ENCODE peak calls at places on chromosomes 4 and X, in eight cellular contexts. V is ovary; E is SJSA1; A is OCI-LY7; Y is Peyer's patch; J is Panc1; C is CD8-positive, alpha-beta T cell; X is GM23248. R is an unnamed sample.
A peak's percentile ranks its signal among the peaks of the same experiment; 100 is the strongest.

GRCh38 chrX:129065895-129066294 is 457.4 kb downstream of the SMARCA1 start:
- DNase-seq in V (no peak), E (no peak), A (no peak), Y (no peak), J (no peak), C (no peak), X (no peak), R (no peak)

GRCh38 chr4:75889537-75890199 is 12.6 kb downstream of the PPEF2 start:
- DNase-seq in V (no peak), E (no peak), A (no peak), Y (no peak), J (no peak), C (no peak), X (no peak), R (no peak)

GRCh38 chr4:95289028-95289634 is 259.6 kb downstream of the UNC5C start:
- DNase-seq in V (peak; percentile 32), E (no peak), A (peak; percentile 10), Y (no peak), J (no peak), C (no peak), X (no peak), R (no peak)

GRCh38 chr4:6806924-6807676 is 24.6 kb downstream of the KIAA0232 start:
- DNase-seq in V (no peak), E (peak; percentile 12), A (no peak), Y (no peak), J (no peak), C (no peak), X (peak; percentile 18), R (no peak)

GRCh38 chr4:180060159-180060889 is 2182.9 kb upstream of the TENM3 start:
- DNase-seq in V (no peak), E (no peak), A (no peak), Y (no peak), J (no peak), C (no peak), X (peak; percentile 2), R (no peak)

GRCh38 chr4:114277690-114278089 is 298.2 kb upstream of the ARSJ start:
- DNase-seq in V (no peak), E (peak; percentile 40), A (no peak), Y (no peak), J (no peak), C (no peak), X (peak; percentile 74), R (no peak)

GRCh38 chrX:130082244-130083106 is 27.8 kb downstream of the ELF4 start:
- DNase-seq in V (no peak), E (peak; percentile 77), A (peak; percentile 67), Y (peak; percentile 69), J (no peak), C (peak; percentile 25), X (peak; percentile 60), R (peak; percentile 22)

GRCh38 chr4:55819634-55820033 is at the start of gene EXOC1L:
- DNase-seq in V (no peak), E (peak; percentile 7), A (no peak), Y (no peak), J (no peak), C (no peak), X (peak; percentile 40), R (peak; percentile 21)

GRCh38 chrX:130171446-130172126 is at the start of gene RAB33A:
- DNase-seq in V (peak; percentile 25), E (no peak), A (no peak), Y (peak; percentile 28), J (no peak), C (peak; percentile 16), X (peak; percentile 48), R (peak; percentile 16)

GRCh38 chr4:48858130-48858529 is 27.2 kb downstream of the OCIAD1 start:
- DNase-seq in V (no peak), E (no peak), A (no peak), Y (no peak), J (no peak), C (no peak), X (no peak), R (no peak)

GRCh38 chr4:81469774-81470455 is 1.8 kb downstream of the RASGEF1B start:
- DNase-seq in V (no peak), E (no peak), A (no peak), Y (no peak), J (no peak), C (no peak), X (no peak), R (no peak)

GRCh38 chr4:67940505-67940904 is 22.8 kb downstream of the TMPRSS11A start:
- DNase-seq in V (no peak), E (no peak), A (no peak), Y (no peak), J (no peak), C (no peak), X (no peak), R (no peak)

GRCh38 chr4:78483811-78484210 is 67.8 kb upstream of the ANXA3 start:
- DNase-seq in V (no peak), E (no peak), A (no peak), Y (no peak), J (no peak), C (no peak), X (no peak), R (no peak)

GRCh38 chr4:82515705-82516104 is 46.1 kb downstream of the TMEM150C start:
- DNase-seq in V (peak; percentile 63), E (peak; percentile 58), A (no peak), Y (no peak), J (no peak), C (no peak), X (peak; percentile 78), R (peak; percentile 39)

GRCh38 chr4:149291463-149291862 is 524.2 kb downstream of the IQCM start:
- DNase-seq in V (no peak), E (no peak), A (no peak), Y (no peak), J (no peak), C (no peak), X (no peak), R (no peak)

GRCh38 chr4:54254116-54254914 is 25.2 kb downstream of the PDGFRA start:
- DNase-seq in V (no peak), E (no peak), A (no peak), Y (no peak), J (no peak), C (no peak), X (peak; percentile 58), R (no peak)

GRCh38 chrX:106995678-106996077 is 4.3 kb downstream of the MORC4 start:
- DNase-seq in V (no peak), E (no peak), A (no peak), Y (no peak), J (no peak), C (no peak), X (no peak), R (peak; percentile 15)

GRCh38 chrX:47169726-47170515 is 23.7 kb upstream of the UBA1 start:
- DNase-seq in V (no peak), E (no peak), A (no peak), Y (no peak), J (no peak), C (no peak), X (peak; percentile 53), R (peak; percentile 65)

GRCh38 chrX:153974003-153974725 is 1.6 kb downstream of the TMEM187 start:
- DNase-seq in V (peak; percentile 27), E (no peak), A (peak; percentile 17), Y (no peak), J (no peak), C (no peak), X (peak; percentile 20), R (no peak)
- H3K4me3 ChIP-seq in V (no peak overlapping the region), E (no peak overlapping the region), A (peak overlapping the region; percentile 78), Y (peak overlapping the region; percentile 70), J (peak overlapping the region; percentile 90), C (peak overlapping the region; percentile 27), X (peak overlapping the region; percentile 96), R (no peak overlapping the region)

DNA sequence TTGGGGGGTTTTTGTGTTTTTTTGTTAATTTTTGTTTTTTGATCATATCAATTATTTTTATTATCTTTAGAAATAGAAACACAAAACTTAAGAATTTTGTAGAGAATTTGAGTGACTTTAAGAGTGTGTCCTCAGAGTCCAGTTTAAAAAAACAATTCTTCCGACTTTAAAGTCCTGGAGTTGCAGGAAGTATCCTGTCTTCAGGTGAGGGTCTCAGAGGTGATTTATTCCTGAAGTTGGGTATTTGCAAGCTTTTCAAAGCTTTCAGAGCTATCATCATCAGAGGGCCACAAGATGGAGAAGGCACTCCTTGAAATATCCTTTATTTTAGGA is 23.0 kb downstream of the TLR10 start:
- DNase-seq in V (no peak), E (no peak), A (no peak), Y (no peak), J (no peak), C (no peak), X (no peak), R (no peak)
- H3K4me1 ChIP-seq in V (no peaks in the 10 kb centered on the region), E (peaks cover 3% of the 10 kb centered on the region), A (peaks cover 68% of the 10 kb centered on the region), Y (no peaks in the 10 kb centered on the region), J (no peaks in the 10 kb centered on the region), C (no peaks in the 10 kb centered on the region), X (no peaks in the 10 kb centered on the region), R (peaks cover 3% of the 10 kb centered on the region)

GRCh38 chr4:10526431-10527222 is 69.4 kb upstream of the ZNF518B start:
- DNase-seq in V (no peak), E (no peak), A (no peak), Y (no peak), J (no peak), C (no peak), X (no peak), R (no peak)
- H3K27ac ChIP-seq in V (no peak overlapping the region), E (no peak overlapping the region), A (no peak overlapping the region), Y (no peak overlapping the region), J (no peak overlapping the region), C (no peak overlapping the region), X (no peak overlapping the region), R (no peak overlapping the region)

GRCh38 chr4:92304073-92304472 is 307 bp downstream of the GRID2 start:
- DNase-seq in V (no peak), E (no peak), A (no peak), Y (no peak), J (no peak), C (no peak), X (no peak), R (no peak)

GRCh38 chr4:92304636-92305035 is 870 bp downstream of the GRID2 start:
- DNase-seq in V (no peak), E (peak; percentile 1), A (no peak), Y (no peak), J (no peak), C (no peak), X (no peak), R (peak; percentile 14)

GRCh38 chr4:92305878-92306520 is 2.2 kb downstream of the GRID2 start:
- DNase-seq in V (no peak), E (no peak), A (no peak), Y (no peak), J (no peak), C (no peak), X (no peak), R (peak; percentile 19)

GRCh38 chr4:92303621-92304027 is at the start of gene GRID2:
- DNase-seq in V (peak; percentile 24), E (peak; percentile 7), A (no peak), Y (no peak), J (no peak), C (no peak), X (peak; percentile 6), R (peak; percentile 23)

DNA sequence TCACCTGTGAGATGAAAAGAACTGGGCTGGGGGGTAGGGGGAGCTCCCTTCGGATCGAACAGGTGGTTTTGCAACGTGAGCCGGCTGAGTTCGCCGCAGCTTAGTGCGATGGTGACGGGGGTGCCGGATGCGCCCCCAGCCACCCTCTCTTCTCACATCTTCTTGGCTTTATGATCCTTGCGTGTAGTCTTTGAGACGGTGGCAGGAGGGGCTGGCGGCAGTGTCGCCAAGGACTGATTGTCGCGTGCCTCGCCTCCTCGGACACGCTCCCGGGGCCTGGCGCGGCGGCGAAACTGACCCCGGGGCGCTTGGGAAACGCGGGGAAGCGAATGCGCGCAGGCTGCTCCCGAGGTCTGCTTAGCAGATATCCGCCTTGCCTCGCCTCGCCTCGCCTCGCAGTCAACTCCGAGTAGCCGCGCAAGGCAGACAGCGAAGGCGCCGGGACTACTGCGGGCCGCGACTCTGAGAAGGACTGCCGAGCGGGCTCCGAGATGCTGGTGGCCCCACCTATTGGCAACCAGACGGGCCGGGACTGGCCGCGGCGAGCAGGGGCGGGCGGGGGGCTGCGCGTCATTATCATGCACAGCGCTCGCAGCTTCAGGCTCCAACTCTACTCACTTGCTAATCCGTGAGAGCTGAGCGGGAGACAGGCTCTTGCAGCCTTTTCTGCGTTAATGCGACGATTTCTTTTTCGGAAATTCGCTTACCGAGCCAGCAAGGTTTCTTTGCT is 1.5 kb downstream of the GRID2 start:
- DNase-seq in V (peak; percentile 53), E (peak; percentile 4), A (no peak), Y (no peak), J (no peak), C (no peak), X (peak; percentile 51), R (peak; percentile 71)
- H3K4me3 ChIP-seq in V (peak overlapping the region; percentile 20), E (peak overlapping the region; percentile 1), A (no peak overlapping the region), Y (peak overlapping the region; percentile 35), J (peak overlapping the region; percentile 46), C (no peak overlapping the region), X (peak overlapping the region; percentile 52), R (peak overlapping the region; percentile 29)